ENCODE peak calls at places on chromosomes 4 and X, in six cellular contexts. B is effector memory CD4-positive, alpha-beta T cell; I is A172; V is adrenal gland; K is neural progenitor cell; Y is T1000. F is an unnamed sample.

GRCh38 chr4:22514001-22514400 is 1.9 kb downstream of the ADGRA3 start:
- DNase-seq in V (no peak), B (no peak), Y (no peak), I (peak), K (no peak), F (no peak)

GRCh38 chrX:155888139-155888538 is 7.0 kb downstream of the VAMP7 start:
- DNase-seq in I (peak), Y (no peak), V (no peak), K (no peak), B (no peak), F (no peak)

GRCh38 chr4:100935090-100935489 is 412.2 kb downstream of the PPP3CA start:
- DNase-seq in V (no peak), B (no peak), Y (no peak), K (no peak), I (peak), F (no peak)

GRCh38 chrX:30910124-30910860 is 21.2 kb upstream of the TAB3 start:
- DNase-seq in I (peak), Y (no peak), V (no peak), K (no peak), B (no peak), F (no peak)

GRCh38 chrX:131729295-131729694 is 185.4 kb downstream of the OR13H1 start:
- DNase-seq in V (no peak), K (no peak), B (no peak), I (no peak), Y (no peak), F (no peak)

GRCh38 chrX:132612990-132613564 is 124.2 kb upstream of the MBNL3 start:
- DNase-seq in I (no peak), V (peak), B (peak), K (peak), Y (no peak), F (peak)

GRCh38 chrX:36867143-36867542 is 141.0 kb upstream of the FAM47C start:
- DNase-seq in B (no peak), K (peak), V (no peak), I (peak), Y (no peak), F (peak)

GRCh38 chr4:68599150-68599549 is 23.0 kb upstream of the UGT2B17 start:
- DNase-seq in B (no peak), I (no peak), K (no peak), V (no peak), Y (no peak), F (no peak)

GRCh38 chr4:103108547-103108946 is 8.9 kb upstream of the BDH2 start:
- DNase-seq in Y (no peak), B (no peak), K (no peak), I (no peak), V (no peak), F (no peak)

GRCh38 chr4:108006361-108006760 is 16.7 kb downstream of the HADH start:
- DNase-seq in K (no peak), B (no peak), V (no peak), Y (no peak), I (no peak), F (no peak)

GRCh38 chr4:128468485-128468989 is 180.9 kb upstream of the PGRMC2 start:
- DNase-seq in K (no peak), Y (peak), V (peak), I (peak), B (no peak), F (no peak)

GRCh38 chrX:109926118-109926517 is 76.8 kb upstream of the TMEM164 start:
- DNase-seq in Y (no peak), B (no peak), V (no peak), K (no peak), I (no peak), F (no peak)

GRCh38 chr4:185710487-185710995 is 101.5 kb downstream of the SORBS2 start:
- DNase-seq in I (peak), Y (no peak), K (no peak), B (no peak), V (peak), F (no peak)

GRCh38 chr4:8540072-8540471 is 40.1 kb upstream of the GPR78 start:
- DNase-seq in V (no peak), K (no peak), Y (no peak), B (no peak), I (no peak), F (no peak)